ENCODE peak calls at places on chromosome 14, in nine cellular contexts. One of them, this sample, is unnamed.

GRCh38 chr14:26839481-26839880 is 241.6 kb upstream of the NOVA1 start:
- DNase-seq in stimulated activated CD4-positive, alpha-beta T cell treated with anti-CD3 and anti-CD28 coated beads, TNF-alpha, amount 100 ng/mL, for 4 hours: no peak
- DNase-seq in caudate nucleus: no peak
- DNase-seq in DMS153: no peak
- DNase-seq in Panc1: no peak
- DNase-seq in ecto neural progenitor cell: no peak
- DNase-seq in SK-N-SH: no peak
- DNase-seq in LoVo: no peak
- DNase-seq in upper lobe of right lung: no peak
- DNase-seq in this sample: no peak

GRCh38 chr14:100342195-100342594 is 19.1 kb downstream of the SLC25A47 start:
- DNase-seq in LoVo: no peak
- DNase-seq in upper lobe of right lung: peak
- DNase-seq in caudate nucleus: no peak
- DNase-seq in SK-N-SH: no peak
- DNase-seq in stimulated activated CD4-positive, alpha-beta T cell treated with anti-CD3 and anti-CD28 coated beads, TNF-alpha, amount 100 ng/mL, for 4 hours: no peak
- DNase-seq in ecto neural progenitor cell: no peak
- DNase-seq in DMS153: no peak
- DNase-seq in Panc1: no peak
- DNase-seq in this sample: no peak

GRCh38 chr14:75200451-75200850 is 24.0 kb upstream of the TMED10 start:
- DNase-seq in ecto neural progenitor cell: no peak
- DNase-seq in LoVo: peak
- DNase-seq in stimulated activated CD4-positive, alpha-beta T cell treated with anti-CD3 and anti-CD28 coated beads, TNF-alpha, amount 100 ng/mL, for 4 hours: no peak
- DNase-seq in upper lobe of right lung: peak
- DNase-seq in Panc1: no peak
- DNase-seq in caudate nucleus: no peak
- DNase-seq in DMS153: peak
- DNase-seq in SK-N-SH: no peak
- DNase-seq in this sample: peak

GRCh38 chr14:51657762-51658161 is 6.1 kb downstream of the FRMD6 start:
- DNase-seq in upper lobe of right lung: no peak
- DNase-seq in caudate nucleus: no peak
- DNase-seq in LoVo: no peak
- DNase-seq in Panc1: no peak
- DNase-seq in DMS153: no peak
- DNase-seq in ecto neural progenitor cell: no peak
- DNase-seq in SK-N-SH: no peak
- DNase-seq in stimulated activated CD4-positive, alpha-beta T cell treated with anti-CD3 and anti-CD28 coated beads, TNF-alpha, amount 100 ng/mL, for 4 hours: no peak
- DNase-seq in this sample: no peak

GRCh38 chr14:60133487-60133886 is 31.7 kb downstream of the DHRS7 start:
- DNase-seq in ecto neural progenitor cell: no peak
- DNase-seq in SK-N-SH: no peak
- DNase-seq in DMS153: no peak
- DNase-seq in LoVo: no peak
- DNase-seq in upper lobe of right lung: no peak
- DNase-seq in caudate nucleus: no peak
- DNase-seq in stimulated activated CD4-positive, alpha-beta T cell treated with anti-CD3 and anti-CD28 coated beads, TNF-alpha, amount 100 ng/mL, for 4 hours: no peak
- DNase-seq in Panc1: no peak
- DNase-seq in this sample: no peak

GRCh38 chr14:69288001-69288771 is 28.2 kb downstream of the GALNT16 start:
- DNase-seq in SK-N-SH: peak
- DNase-seq in Panc1: no peak
- DNase-seq in upper lobe of right lung: no peak
- DNase-seq in caudate nucleus: no peak
- DNase-seq in stimulated activated CD4-positive, alpha-beta T cell treated with anti-CD3 and anti-CD28 coated beads, TNF-alpha, amount 100 ng/mL, for 4 hours: no peak
- DNase-seq in LoVo: no peak
- DNase-seq in DMS153: no peak
- DNase-seq in ecto neural progenitor cell: peak
- DNase-seq in this sample: no peak

GRCh38 chr14:98957211-98958047 is 314.6 kb downstream of the BCL11B start:
- DNase-seq in DMS153: no peak
- DNase-seq in SK-N-SH: no peak
- DNase-seq in LoVo: peak
- DNase-seq in caudate nucleus: no peak
- DNase-seq in ecto neural progenitor cell: peak
- DNase-seq in upper lobe of right lung: no peak
- DNase-seq in stimulated activated CD4-positive, alpha-beta T cell treated with anti-CD3 and anti-CD28 coated beads, TNF-alpha, amount 100 ng/mL, for 4 hours: no peak
- DNase-seq in Panc1: no peak
- DNase-seq in this sample: peak

GRCh38 chr14:40436551-40436950 is 1004.3 kb upstream of the FBXO33 start:
- DNase-seq in LoVo: no peak
- DNase-seq in stimulated activated CD4-positive, alpha-beta T cell treated with anti-CD3 and anti-CD28 coated beads, TNF-alpha, amount 100 ng/mL, for 4 hours: no peak
- DNase-seq in SK-N-SH: no peak
- DNase-seq in DMS153: no peak
- DNase-seq in upper lobe of right lung: no peak
- DNase-seq in caudate nucleus: no peak
- DNase-seq in ecto neural progenitor cell: no peak
- DNase-seq in Panc1: no peak
- DNase-seq in this sample: no peak

GRCh38 chr14:95489163-95489887 is 27.1 kb downstream of the SYNE3 start:
- DNase-seq in caudate nucleus: no peak
- DNase-seq in upper lobe of right lung: no peak
- DNase-seq in ecto neural progenitor cell: no peak
- DNase-seq in SK-N-SH: no peak
- DNase-seq in DMS153: no peak
- DNase-seq in LoVo: no peak
- DNase-seq in Panc1: no peak
- DNase-seq in stimulated activated CD4-positive, alpha-beta T cell treated with anti-CD3 and anti-CD28 coated beads, TNF-alpha, amount 100 ng/mL, for 4 hours: no peak
- DNase-seq in this sample: no peak

GRCh38 chr14:91269076-91269991 is 24.8 kb upstream of the GPR68 start:
- DNase-seq in LoVo: no peak
- DNase-seq in Panc1: no peak
- DNase-seq in stimulated activated CD4-positive, alpha-beta T cell treated with anti-CD3 and anti-CD28 coated beads, TNF-alpha, amount 100 ng/mL, for 4 hours: no peak
- DNase-seq in DMS153: no peak
- DNase-seq in upper lobe of right lung: no peak
- DNase-seq in caudate nucleus: no peak
- DNase-seq in ecto neural progenitor cell: no peak
- DNase-seq in SK-N-SH: no peak
- DNase-seq in this sample: peak

GRCh38 chr14:102527255-102528232 is 18.0 kb upstream of the ANKRD9 start:
- DNase-seq in DMS153: no peak
- DNase-seq in Panc1: no peak
- DNase-seq in caudate nucleus: no peak
- DNase-seq in SK-N-SH: no peak
- DNase-seq in upper lobe of right lung: peak
- DNase-seq in LoVo: peak
- DNase-seq in stimulated activated CD4-positive, alpha-beta T cell treated with anti-CD3 and anti-CD28 coated beads, TNF-alpha, amount 100 ng/mL, for 4 hours: no peak
- DNase-seq in ecto neural progenitor cell: no peak
- DNase-seq in this sample: no peak

GRCh38 chr14:74763803-74764531 is 851 bp downstream of the YLPM1 start:
- DNase-seq in caudate nucleus: no peak
- DNase-seq in SK-N-SH: peak
- DNase-seq in LoVo: peak
- DNase-seq in DMS153: no peak
- DNase-seq in upper lobe of right lung: no peak
- DNase-seq in ecto neural progenitor cell: peak
- DNase-seq in Panc1: no peak
- DNase-seq in stimulated activated CD4-positive, alpha-beta T cell treated with anti-CD3 and anti-CD28 coated beads, TNF-alpha, amount 100 ng/mL, for 4 hours: no peak
- DNase-seq in this sample: peak

GRCh38 chr14:61965030-61965745 is 203.0 kb downstream of the SNAPC1 start:
- DNase-seq in caudate nucleus: no peak
- DNase-seq in SK-N-SH: no peak
- DNase-seq in ecto neural progenitor cell: no peak
- DNase-seq in LoVo: peak
- DNase-seq in stimulated activated CD4-positive, alpha-beta T cell treated with anti-CD3 and anti-CD28 coated beads, TNF-alpha, amount 100 ng/mL, for 4 hours: no peak
- DNase-seq in Panc1: no peak
- DNase-seq in DMS153: no peak
- DNase-seq in upper lobe of right lung: no peak
- DNase-seq in this sample: peak

GRCh38 chr14:75060420-75060819 is 3.4 kb downstream of the ACYP1 start:
- DNase-seq in LoVo: no peak
- DNase-seq in caudate nucleus: no peak
- DNase-seq in DMS153: no peak
- DNase-seq in stimulated activated CD4-positive, alpha-beta T cell treated with anti-CD3 and anti-CD28 coated beads, TNF-alpha, amount 100 ng/mL, for 4 hours: no peak
- DNase-seq in SK-N-SH: no peak
- DNase-seq in Panc1: no peak
- DNase-seq in ecto neural progenitor cell: no peak
- DNase-seq in upper lobe of right lung: no peak
- DNase-seq in this sample: no peak

GRCh38 chr14:61203059-61203753 is 77.9 kb downstream of the TMEM30B start:
- DNase-seq in Panc1: no peak
- DNase-seq in SK-N-SH: no peak
- DNase-seq in LoVo: no peak
- DNase-seq in ecto neural progenitor cell: no peak
- DNase-seq in stimulated activated CD4-positive, alpha-beta T cell treated with anti-CD3 and anti-CD28 coated beads, TNF-alpha, amount 100 ng/mL, for 4 hours: no peak
- DNase-seq in DMS153: peak
- DNase-seq in caudate nucleus: no peak
- DNase-seq in upper lobe of right lung: no peak
- DNase-seq in this sample: no peak

This sample was measured in trophoblast cell.